ENCODE peak calls at places on chromosome 3, in seven cellular contexts. One of them, this sample, is unnamed.

GRCh38 chr3:15585111-15585844 is 16.1 kb downstream of the HACL1 start:
- DNase-seq in brain microvascular endothelial cell: peak; percentile 19
- DNase-seq in PC-3: no peak
- DNase-seq in tibial artery: no peak
- DNase-seq in PC-9: no peak
- DNase-seq in mesendoderm: no peak
- DNase-seq in fibroblast of lung: peak; percentile 47
- DNase-seq in this sample: no peak

GRCh38 chr3:188286087-188286513 is 132.1 kb downstream of the LPP start:
- DNase-seq in brain microvascular endothelial cell: peak; percentile 97
- DNase-seq in PC-3: peak; percentile 93
- DNase-seq in tibial artery: peak; percentile 90
- DNase-seq in PC-9: peak; percentile 65
- DNase-seq in mesendoderm: no peak
- DNase-seq in fibroblast of lung: peak; percentile 99
- DNase-seq in this sample: peak; percentile 85

GRCh38 chr3:158368271-158368670 is 202.7 kb upstream of the MLF1 start:
- DNase-seq in brain microvascular endothelial cell: no peak
- DNase-seq in PC-3: no peak
- DNase-seq in tibial artery: no peak
- DNase-seq in PC-9: no peak
- DNase-seq in mesendoderm: no peak
- DNase-seq in fibroblast of lung: no peak
- DNase-seq in this sample: no peak

GRCh38 chr3:139328356-139328755 is 15.5 kb upstream of the MRPS22 start:
- DNase-seq in brain microvascular endothelial cell: no peak
- DNase-seq in PC-3: no peak
- DNase-seq in tibial artery: no peak
- DNase-seq in PC-9: no peak
- DNase-seq in mesendoderm: no peak
- DNase-seq in fibroblast of lung: no peak
- DNase-seq in this sample: no peak

GRCh38 chr3:88013592-88013991 is 45.2 kb downstream of the CGGBP1 start:
- DNase-seq in brain microvascular endothelial cell: no peak
- DNase-seq in PC-3: no peak
- DNase-seq in tibial artery: no peak
- DNase-seq in PC-9: no peak
- DNase-seq in mesendoderm: no peak
- DNase-seq in fibroblast of lung: no peak
- DNase-seq in this sample: no peak

GRCh38 chr3:65024148-65024547 is 336.3 kb upstream of the ADAMTS9 start:
- DNase-seq in brain microvascular endothelial cell: no peak
- DNase-seq in PC-3: no peak
- DNase-seq in tibial artery: no peak
- DNase-seq in PC-9: no peak
- DNase-seq in mesendoderm: peak; percentile 26
- DNase-seq in fibroblast of lung: no peak
- DNase-seq in this sample: no peak

GRCh38 chr3:98022978-98023820 is 11.9 kb downstream of the GABRR3 start:
- DNase-seq in brain microvascular endothelial cell: peak; percentile 82
- DNase-seq in PC-3: peak; percentile 88
- DNase-seq in tibial artery: peak; percentile 88
- DNase-seq in PC-9: peak; percentile 75
- DNase-seq in mesendoderm: peak; percentile 77
- DNase-seq in fibroblast of lung: peak; percentile 82
- DNase-seq in this sample: peak; percentile 77

GRCh38 chr3:49718419-49719213 is 868 bp downstream of the AMIGO3 start:
- DNase-seq in brain microvascular endothelial cell: no peak
- DNase-seq in PC-3: no peak
- DNase-seq in tibial artery: peak; percentile 64
- DNase-seq in PC-9: no peak
- DNase-seq in mesendoderm: no peak
- DNase-seq in fibroblast of lung: no peak
- DNase-seq in this sample: no peak

GRCh38 chr3:66592061-66592875 is 91.4 kb upstream of the LRIG1 start:
- DNase-seq in brain microvascular endothelial cell: no peak
- DNase-seq in PC-3: no peak
- DNase-seq in tibial artery: no peak
- DNase-seq in PC-9: no peak
- DNase-seq in mesendoderm: peak; percentile 42
- DNase-seq in fibroblast of lung: peak; percentile 52
- DNase-seq in this sample: peak; percentile 46

GRCh38 chr3:159914421-159914820 is 74.2 kb upstream of the IL12A start:
- DNase-seq in brain microvascular endothelial cell: no peak
- DNase-seq in PC-3: no peak
- DNase-seq in tibial artery: no peak
- DNase-seq in PC-9: no peak
- DNase-seq in mesendoderm: no peak
- DNase-seq in fibroblast of lung: no peak
- DNase-seq in this sample: no peak

GRCh38 chr3:157089455-157090221 is 70.3 kb downstream of the CCNL1 start:
- DNase-seq in brain microvascular endothelial cell: peak; percentile 28
- DNase-seq in PC-3: peak; percentile 26
- DNase-seq in tibial artery: no peak
- DNase-seq in PC-9: peak; percentile 52
- DNase-seq in mesendoderm: peak; percentile 27
- DNase-seq in fibroblast of lung: no peak
- DNase-seq in this sample: no peak

GRCh38 chr3:185561374-185561943 is 9.1 kb upstream of the LIPH start:
- DNase-seq in brain microvascular endothelial cell: no peak
- DNase-seq in PC-3: no peak
- DNase-seq in tibial artery: no peak
- DNase-seq in PC-9: peak; percentile 26
- DNase-seq in mesendoderm: no peak
- DNase-seq in fibroblast of lung: no peak
- DNase-seq in this sample: no peak

GRCh38 chr3:149971403-149972075 is 844 bp upstream of the PFN2 start:
- DNase-seq in brain microvascular endothelial cell: peak; percentile 62
- DNase-seq in PC-3: peak; percentile 67
- DNase-seq in tibial artery: peak; percentile 83
- DNase-seq in PC-9: peak; percentile 57
- DNase-seq in mesendoderm: peak; percentile 90
- DNase-seq in fibroblast of lung: peak; percentile 75
- DNase-seq in this sample: peak; percentile 87

GRCh38 chr3:182357928-182358327 is 435.4 kb upstream of the ATP11B start:
- DNase-seq in brain microvascular endothelial cell: no peak
- DNase-seq in PC-3: peak; percentile 13
- DNase-seq in tibial artery: no peak
- DNase-seq in PC-9: no peak
- DNase-seq in mesendoderm: peak; percentile 48
- DNase-seq in fibroblast of lung: no peak
- DNase-seq in this sample: peak; percentile 62

GRCh38 chr3:31575448-31575847 is 42.7 kb downstream of the STT3B start:
- DNase-seq in brain microvascular endothelial cell: no peak
- DNase-seq in PC-3: no peak
- DNase-seq in tibial artery: no peak
- DNase-seq in PC-9: no peak
- DNase-seq in mesendoderm: no peak
- DNase-seq in fibroblast of lung: no peak
- DNase-seq in this sample: no peak

GRCh38 chr3:27312044-27312668 is 57.0 kb downstream of the NEK10 start:
- DNase-seq in brain microvascular endothelial cell: peak; percentile 86
- DNase-seq in PC-3: peak; percentile 86
- DNase-seq in tibial artery: no peak
- DNase-seq in PC-9: peak; percentile 34
- DNase-seq in mesendoderm: peak; percentile 85
- DNase-seq in fibroblast of lung: peak; percentile 79
- DNase-seq in this sample: no peak

GRCh38 chr3:45938043-45938435 is 5.2 kb upstream of the CXCR6 start:
- DNase-seq in brain microvascular endothelial cell: no peak
- DNase-seq in PC-3: no peak
- DNase-seq in tibial artery: peak; percentile 24
- DNase-seq in PC-9: no peak
- DNase-seq in mesendoderm: no peak
- DNase-seq in fibroblast of lung: no peak
- DNase-seq in this sample: no peak

GRCh38 chr3:104411760-104412159 is 954.9 kb upstream of the ALCAM start:
- DNase-seq in brain microvascular endothelial cell: no peak
- DNase-seq in PC-3: no peak
- DNase-seq in tibial artery: no peak
- DNase-seq in PC-9: no peak
- DNase-seq in mesendoderm: peak; percentile 50
- DNase-seq in fibroblast of lung: no peak
- DNase-seq in this sample: no peak

GRCh38 chr3:31041161-31041978 is 146.9 kb upstream of the GADL1 start:
- DNase-seq in brain microvascular endothelial cell: peak; percentile 83
- DNase-seq in PC-3: peak; percentile 99
- DNase-seq in tibial artery: no peak
- DNase-seq in PC-9: peak; percentile 96
- DNase-seq in mesendoderm: peak; percentile 99
- DNase-seq in fibroblast of lung: peak; percentile 49
- DNase-seq in this sample: peak; percentile 80

GRCh38 chr3:88025001-88025552 is 33.7 kb downstream of the CGGBP1 start:
- DNase-seq in brain microvascular endothelial cell: no peak
- DNase-seq in PC-3: no peak
- DNase-seq in tibial artery: no peak
- DNase-seq in PC-9: no peak
- DNase-seq in mesendoderm: peak; percentile 91
- DNase-seq in fibroblast of lung: no peak
- DNase-seq in this sample: no peak

GRCh38 chr3:49266410-49267170 is 10.4 kb downstream of the C3orf62 start:
- DNase-seq in brain microvascular endothelial cell: no peak
- DNase-seq in PC-3: no peak
- DNase-seq in tibial artery: no peak
- DNase-seq in PC-9: no peak
- DNase-seq in mesendoderm: no peak
- DNase-seq in fibroblast of lung: no peak
- DNase-seq in this sample: no peak

DNA sequence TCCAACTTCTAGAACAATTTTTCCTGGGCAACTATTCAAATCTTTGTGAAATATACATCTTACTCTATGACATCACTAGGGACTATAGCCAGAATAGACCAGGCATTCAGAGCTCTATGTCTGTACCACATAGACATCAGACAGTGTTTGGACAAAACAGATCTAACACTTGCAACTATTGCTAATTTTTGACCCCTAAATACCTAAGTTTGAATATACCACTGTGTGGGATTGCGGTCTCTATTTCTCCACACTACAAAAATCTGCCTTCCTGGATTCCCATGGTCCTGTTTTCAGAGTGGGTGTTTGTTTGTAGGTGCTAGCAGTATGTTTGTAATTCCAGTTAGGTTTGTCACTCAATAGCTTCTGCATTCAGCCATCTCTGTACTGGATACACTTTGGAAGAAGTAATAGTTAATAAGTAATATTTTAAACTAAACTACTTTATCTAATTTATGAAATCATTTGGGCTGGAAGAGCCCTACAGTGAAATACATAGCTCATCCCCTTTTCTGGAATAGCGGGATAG is 49.2 kb downstream of the RBMS3 start:
- DNase-seq in brain microvascular endothelial cell: peak; percentile 32
- DNase-seq in PC-3: no peak
- DNase-seq in tibial artery: no peak
- DNase-seq in PC-9: no peak
- DNase-seq in mesendoderm: no peak
- DNase-seq in fibroblast of lung: peak; percentile 27
- DNase-seq in this sample: no peak
- H3K4me3 ChIP-seq in brain microvascular endothelial cell: no peak overlapping the region
- H3K4me3 ChIP-seq in PC-3: no peak overlapping the region
- H3K4me3 ChIP-seq in tibial artery: no peak overlapping the region
- H3K4me3 ChIP-seq in PC-9: no peak overlapping the region
- H3K4me3 ChIP-seq in mesendoderm: no peak overlapping the region
- H3K4me3 ChIP-seq in fibroblast of lung: no peak overlapping the region
- H3K4me3 ChIP-seq in this sample: no peak overlapping the region

DNA sequence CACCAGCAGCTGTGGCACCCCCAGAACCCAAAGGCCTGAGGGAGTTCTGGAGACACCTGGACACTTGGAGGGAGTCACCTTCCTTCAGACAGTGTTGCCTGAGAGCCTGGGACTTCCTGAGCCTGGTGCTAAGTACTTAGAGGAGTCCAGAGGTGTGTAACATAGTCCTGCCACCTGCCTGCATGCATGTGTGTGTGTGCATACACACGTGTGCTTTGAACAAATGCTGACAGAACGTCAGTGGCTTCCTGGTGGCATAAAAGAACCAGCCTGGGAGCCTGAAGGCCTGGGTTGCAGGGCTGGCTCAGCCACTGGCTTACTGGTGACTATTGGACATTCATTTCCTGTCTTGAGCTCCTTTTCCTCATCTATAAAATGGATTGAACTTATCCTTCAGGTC is 3.2 kb upstream of the CPN2 start:
- DNase-seq in brain microvascular endothelial cell: no peak
- DNase-seq in PC-3: no peak
- DNase-seq in tibial artery: no peak
- DNase-seq in PC-9: no peak
- DNase-seq in mesendoderm: no peak
- DNase-seq in fibroblast of lung: no peak
- DNase-seq in this sample: no peak
- H3K27ac ChIP-seq in brain microvascular endothelial cell: no peak overlapping the region
- H3K27ac ChIP-seq in PC-3: no peak overlapping the region
- H3K27ac ChIP-seq in tibial artery: no peak overlapping the region
- H3K27ac ChIP-seq in PC-9: no peak overlapping the region
- H3K27ac ChIP-seq in mesendoderm: no peak overlapping the region
- H3K27ac ChIP-seq in fibroblast of lung: no peak overlapping the region
- H3K27ac ChIP-seq in this sample: no peak overlapping the region

GRCh38 chr3:124051636-124052035 is 59.7 kb upstream of the ROPN1 start:
- DNase-seq in brain microvascular endothelial cell: no peak
- DNase-seq in PC-3: no peak
- DNase-seq in tibial artery: no peak
- DNase-seq in PC-9: no peak
- DNase-seq in mesendoderm: no peak
- DNase-seq in fibroblast of lung: no peak
- DNase-seq in this sample: no peak

GRCh38 chr3:124053871-124054270 is 61.9 kb upstream of the ROPN1 start:
- DNase-seq in brain microvascular endothelial cell: no peak
- DNase-seq in PC-3: no peak
- DNase-seq in tibial artery: no peak
- DNase-seq in PC-9: no peak
- DNase-seq in mesendoderm: no peak
- DNase-seq in fibroblast of lung: no peak
- DNase-seq in this sample: no peak

GRCh38 chr3:124044961-124045360 is 53.0 kb upstream of the ROPN1 start:
- DNase-seq in brain microvascular endothelial cell: no peak
- DNase-seq in PC-3: no peak
- DNase-seq in tibial artery: no peak
- DNase-seq in PC-9: no peak
- DNase-seq in mesendoderm: no peak
- DNase-seq in fibroblast of lung: no peak
- DNase-seq in this sample: no peak

GRCh38 chr3:124049203-124049748 is 57.4 kb upstream of the ROPN1 start:
- DNase-seq in brain microvascular endothelial cell: no peak
- DNase-seq in PC-3: no peak
- DNase-seq in tibial artery: no peak
- DNase-seq in PC-9: no peak
- DNase-seq in mesendoderm: no peak
- DNase-seq in fibroblast of lung: no peak
- DNase-seq in this sample: no peak
- H3K36me3 ChIP-seq in brain microvascular endothelial cell: no peaks in the 10 kb centered on the region
- H3K36me3 ChIP-seq in PC-3: no peaks in the 10 kb centered on the region
- H3K36me3 ChIP-seq in tibial artery: no peaks in the 10 kb centered on the region
- H3K36me3 ChIP-seq in PC-9: no peaks in the 10 kb centered on the region
- H3K36me3 ChIP-seq in mesendoderm: no peaks in the 10 kb centered on the region
- H3K36me3 ChIP-seq in fibroblast of lung: no peaks in the 10 kb centered on the region
- H3K36me3 ChIP-seq in this sample: no peaks in the 10 kb centered on the region

DNA sequence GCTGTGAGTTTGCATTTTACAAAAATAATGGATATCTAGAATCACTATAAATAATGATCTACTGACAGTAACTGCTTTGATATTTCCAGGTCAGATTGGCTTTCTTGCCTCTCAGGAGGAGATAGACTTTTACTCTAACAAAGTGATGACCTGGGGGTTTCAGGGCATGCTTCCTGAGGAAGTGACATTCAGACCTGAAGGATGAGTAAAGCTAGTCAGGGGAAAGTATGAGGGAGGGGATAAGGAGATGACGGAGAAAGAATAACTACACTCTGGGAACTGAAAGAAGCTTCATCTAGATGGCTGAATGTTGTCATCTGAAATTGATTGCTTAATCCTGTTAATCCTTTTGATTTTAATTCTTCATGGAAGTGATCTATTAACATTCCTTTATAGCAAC is 32.2 kb downstream of the ARMC8 start:
- DNase-seq in brain microvascular endothelial cell: peak; percentile 61
- DNase-seq in PC-3: no peak
- DNase-seq in tibial artery: no peak
- DNase-seq in PC-9: no peak
- DNase-seq in mesendoderm: peak; percentile 33
- DNase-seq in fibroblast of lung: no peak
- DNase-seq in this sample: no peak
- H3K4me3 ChIP-seq in brain microvascular endothelial cell: no peak overlapping the region
- H3K4me3 ChIP-seq in PC-3: no peak overlapping the region
- H3K4me3 ChIP-seq in tibial artery: no peak overlapping the region
- H3K4me3 ChIP-seq in PC-9: no peak overlapping the region
- H3K4me3 ChIP-seq in mesendoderm: no peak overlapping the region
- H3K4me3 ChIP-seq in fibroblast of lung: no peak overlapping the region
- H3K4me3 ChIP-seq in this sample: no peak overlapping the region

This sample was measured in SJSA1.